ENCODE peak calls at places on chromosomes 1 and 21, in four cellular contexts. Q is HepG2, N is H1, C is SK-N-SH. L is an unnamed sample.

GRCh38 chr1:179278920-179279319 is 14.7 kb upstream of the SOAT1 start:
- DNase-seq in Q (no peak), N (no peak), C (no peak), L (no peak)

GRCh38 chr1:116725798-116726197 is 28.4 kb upstream of the CD2 start:
- DNase-seq in Q (no peak), N (no peak), C (no peak), L (no peak)

GRCh38 chr1:8533124-8533523 is 215.2 kb downstream of the SLC45A1 start:
- DNase-seq in Q (no peak), N (no peak), C (no peak), L (no peak)

GRCh38 chr1:90725341-90725960 is 8.3 kb upstream of the BARHL2 start:
- DNase-seq in Q (no peak), N (peak; percentile 67), C (peak; percentile 57), L (no peak)

GRCh38 chr1:18535391-18536210 is 54.9 kb downstream of the KLHDC7A start:
- DNase-seq in Q (no peak), N (peak; percentile 38), C (no peak), L (no peak)

GRCh38 chr1:15287591-15287990 is 40.6 kb downstream of the FHAD1 start:
- DNase-seq in Q (no peak), N (no peak), C (no peak), L (no peak)

GRCh38 chr1:87117761-87118160 is 203.3 kb downstream of the HS2ST1 start:
- DNase-seq in Q (no peak), N (no peak), C (no peak), L (no peak)

GRCh38 chr21:18529253-18529652 is 125.7 kb upstream of the TMPRSS15 start:
- DNase-seq in Q (no peak), N (no peak), C (no peak), L (no peak)

GRCh38 chr1:112454316-112454715 is 54.4 kb upstream of the WNT2B start:
- DNase-seq in Q (no peak), N (no peak), C (no peak), L (no peak)

GRCh38 chr1:8070381-8070811 is 44.3 kb upstream of the ERRFI1 start:
- DNase-seq in Q (peak; percentile 66), N (no peak), C (no peak), L (no peak)

GRCh38 chr1:202247837-202248795 is 54.5 kb downstream of the LGR6 start:
- DNase-seq in Q (no peak), N (no peak), C (no peak), L (no peak)

GRCh38 chr1:202252271-202252670 is 58.7 kb downstream of the LGR6 start:
- DNase-seq in Q (no peak), N (no peak), C (no peak), L (no peak)

GRCh38 chr1:202251424-202252256 is 58.0 kb downstream of the LGR6 start:
- DNase-seq in Q (no peak), N (no peak), C (no peak), L (no peak)

GRCh38 chr1:202248861-202249260 is 55.3 kb downstream of the LGR6 start:
- DNase-seq in Q (no peak), N (no peak), C (no peak), L (no peak)

DNA sequence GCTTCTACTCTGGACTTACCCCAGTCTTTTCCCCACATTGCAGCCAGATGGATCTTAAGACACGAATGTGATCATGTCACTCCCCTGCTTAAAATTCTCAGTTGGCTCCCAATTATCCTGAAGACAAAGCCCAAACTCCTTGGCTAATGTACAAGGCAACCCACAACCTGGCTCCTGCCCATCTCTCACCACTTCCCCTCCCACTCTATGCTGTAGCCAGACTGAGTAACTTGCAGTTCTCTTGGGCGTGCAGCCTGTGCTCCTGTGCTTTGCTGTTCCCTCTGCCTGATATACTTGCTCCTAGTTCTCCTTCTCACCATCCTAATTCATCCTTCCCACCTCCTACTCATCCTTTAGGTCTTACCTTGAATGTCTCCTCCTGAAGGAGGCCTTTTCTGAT is 56.2 kb downstream of the LGR6 start:
- DNase-seq in Q (no peak), N (no peak), C (no peak), L (no peak)
- TF ChIP-seq TCF12 in Q (no peak), N (no peak), C (no peak), L (no peak)

DNA sequence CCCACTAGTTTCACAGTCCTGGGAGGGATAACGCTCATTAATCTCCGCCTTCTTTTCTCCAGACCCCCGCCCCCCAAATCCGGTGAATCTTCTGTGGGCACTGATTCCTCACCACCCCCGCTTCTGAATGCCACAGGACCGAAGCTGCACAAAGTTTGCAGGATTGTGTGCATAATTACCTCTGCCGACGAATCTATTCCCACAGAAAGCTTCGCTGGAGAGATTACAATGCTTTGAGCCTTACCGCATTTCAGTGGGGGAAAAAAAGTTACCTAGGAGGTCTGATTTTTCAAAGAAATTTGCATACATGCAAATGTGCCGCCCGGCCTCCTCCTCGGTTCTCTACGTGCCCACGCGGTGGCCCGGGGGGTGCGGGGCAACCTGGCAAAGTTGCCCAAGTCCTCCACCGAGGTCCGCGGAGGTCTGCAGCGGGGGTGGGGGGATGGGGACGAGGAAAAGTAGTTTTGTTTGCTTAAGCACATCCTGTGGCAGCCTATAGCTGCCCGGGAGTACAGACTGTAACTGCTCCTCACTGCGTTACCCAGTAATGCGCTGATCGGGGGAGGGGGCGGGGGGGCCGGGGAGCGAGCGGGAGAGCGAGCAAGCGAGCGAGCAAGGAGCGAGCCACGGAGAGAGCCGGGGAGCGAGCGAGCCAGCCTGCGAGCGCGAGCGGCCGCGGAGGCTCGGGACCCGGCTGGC is 575 bp upstream of the NFIA start:
- DNase-seq in Q (peak; percentile 83), N (peak; percentile 69), C (peak; percentile 40), L (no peak)
- TF ChIP-seq TCF12 in Q (no peak), N (no peak), C (peak; percentile 22), L (no peak)

GRCh38 chr1:63795455-63795854 is 21.6 kb downstream of the ROR1 start:
- DNase-seq in Q (no peak), N (no peak), C (no peak), L (no peak)
- TF ChIP-seq TCF12 in Q (no peak), N (no peak), C (no peak), L (no peak)

GRCh38 chr1:233006108-233006507 is 55.7 kb downstream of the NTPCR start:
- DNase-seq in Q (no peak), N (no peak), C (no peak), L (no peak)

GRCh38 chr1:233010164-233010563 is 59.8 kb downstream of the NTPCR start:
- DNase-seq in Q (no peak), N (no peak), C (no peak), L (no peak)

GRCh38 chr1:233006582-233006981 is 56.2 kb downstream of the NTPCR start:
- DNase-seq in Q (no peak), N (no peak), C (peak; percentile 55), L (no peak)

GRCh38 chr1:232999960-233000625 is 49.7 kb downstream of the NTPCR start:
- DNase-seq in Q (no peak), N (no peak), C (no peak), L (no peak)

GRCh38 chr1:233005703-233006102 is 55.3 kb downstream of the NTPCR start:
- DNase-seq in Q (no peak), N (no peak), C (peak; percentile 68), L (no peak)
- TF ChIP-seq TCF12 in Q (no peak), N (no peak), C (no peak), L (no peak)

DNA sequence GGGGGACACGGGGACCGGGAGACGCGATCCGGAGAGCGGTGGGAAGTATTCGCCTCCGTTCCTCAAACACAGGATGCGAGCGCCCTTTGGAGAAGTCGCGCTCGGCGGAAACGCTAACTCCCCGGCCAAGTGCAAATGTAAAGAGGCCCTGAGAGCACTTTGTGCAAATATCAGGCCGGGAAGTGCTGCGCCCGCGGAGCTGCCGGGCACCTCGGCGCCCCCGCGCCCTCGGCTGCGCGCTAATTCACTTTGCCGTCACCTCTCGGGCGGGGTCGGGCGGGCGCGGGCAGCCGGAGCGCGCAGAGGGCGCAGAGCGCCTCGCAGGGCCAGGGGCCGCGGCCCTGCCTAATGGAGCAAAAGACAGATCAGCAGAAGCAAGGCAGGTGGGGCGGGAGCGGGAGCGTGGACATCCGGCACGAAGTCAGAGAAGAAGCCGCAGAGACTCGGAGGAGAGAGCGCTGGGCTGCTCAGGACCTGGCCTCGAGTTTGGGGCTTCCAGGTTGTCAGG is 281.1 kb downstream of the RRAGC start:
- DNase-seq in Q (no peak), N (peak; percentile 72), C (no peak), L (no peak)
- TF ChIP-seq TCF12 in Q (no peak), N (no peak), C (no peak), L (no peak)

L was measured in GM12878.